ENCODE peak calls at places on chromosomes 4 and X, in seven cellular contexts. One of them, this sample, is unnamed.

GRCh38 chrX:40581333-40581910 is 652 bp downstream of the ATP6AP2 start:
- DNase-seq in GM19239: no peak
- DNase-seq in fibroblast of the aortic adventitia: peak; percentile 15
- DNase-seq in neuronal stem cell: no peak
- DNase-seq in pons: no peak
- DNase-seq in COR-L47: no peak
- DNase-seq in HFF-Myc: no peak
- DNase-seq in this sample: no peak

GRCh38 chrX:130083656-130084382 is 26.5 kb downstream of the ELF4 start:
- DNase-seq in GM19239: no peak
- DNase-seq in fibroblast of the aortic adventitia: no peak
- DNase-seq in neuronal stem cell: no peak
- DNase-seq in pons: no peak
- DNase-seq in COR-L47: no peak
- DNase-seq in HFF-Myc: no peak
- DNase-seq in this sample: no peak

GRCh38 chrX:154714925-154715324 is 36.0 kb downstream of the GAB3 start:
- DNase-seq in GM19239: no peak
- DNase-seq in fibroblast of the aortic adventitia: peak; percentile 69
- DNase-seq in neuronal stem cell: peak; percentile 35
- DNase-seq in pons: peak; percentile 58
- DNase-seq in COR-L47: peak; percentile 1
- DNase-seq in HFF-Myc: no peak
- DNase-seq in this sample: no peak

GRCh38 chr4:67084801-67085200 is 460.5 kb downstream of the CENPC start:
- DNase-seq in GM19239: no peak
- DNase-seq in fibroblast of the aortic adventitia: no peak
- DNase-seq in neuronal stem cell: no peak
- DNase-seq in pons: peak; percentile 89
- DNase-seq in COR-L47: no peak
- DNase-seq in HFF-Myc: no peak
- DNase-seq in this sample: no peak

GRCh38 chr4:92265066-92265465 is 38.7 kb upstream of the GRID2 start:
- DNase-seq in GM19239: no peak
- DNase-seq in fibroblast of the aortic adventitia: peak; percentile 14
- DNase-seq in neuronal stem cell: no peak
- DNase-seq in pons: no peak
- DNase-seq in COR-L47: peak; percentile 7
- DNase-seq in HFF-Myc: no peak
- DNase-seq in this sample: no peak

GRCh38 chr4:40672528-40673522 is 43.2 kb upstream of the RBM47 start:
- DNase-seq in GM19239: peak; percentile 28
- DNase-seq in fibroblast of the aortic adventitia: peak; percentile 93
- DNase-seq in neuronal stem cell: peak; percentile 79
- DNase-seq in pons: peak; percentile 34
- DNase-seq in COR-L47: no peak
- DNase-seq in HFF-Myc: peak; percentile 73
- DNase-seq in this sample: no peak

GRCh38 chrX:115367956-115368355 is 78.4 kb downstream of the LUZP4 start:
- DNase-seq in GM19239: no peak
- DNase-seq in fibroblast of the aortic adventitia: no peak
- DNase-seq in neuronal stem cell: no peak
- DNase-seq in pons: peak; percentile 67
- DNase-seq in COR-L47: no peak
- DNase-seq in HFF-Myc: no peak
- DNase-seq in this sample: no peak

GRCh38 chrX:50111762-50112161 is 89.0 kb downstream of the AKAP4 start:
- DNase-seq in GM19239: no peak
- DNase-seq in fibroblast of the aortic adventitia: no peak
- DNase-seq in neuronal stem cell: no peak
- DNase-seq in pons: no peak
- DNase-seq in COR-L47: no peak
- DNase-seq in HFF-Myc: no peak
- DNase-seq in this sample: no peak

GRCh38 chrX:68842781-68843581 is 14.2 kb downstream of the EFNB1 start:
- DNase-seq in GM19239: no peak
- DNase-seq in fibroblast of the aortic adventitia: no peak
- DNase-seq in neuronal stem cell: no peak
- DNase-seq in pons: no peak
- DNase-seq in COR-L47: no peak
- DNase-seq in HFF-Myc: no peak
- DNase-seq in this sample: no peak

GRCh38 chr4:186554485-186554884 is 882 bp downstream of the MTNR1A start:
- DNase-seq in GM19239: no peak
- DNase-seq in fibroblast of the aortic adventitia: no peak
- DNase-seq in neuronal stem cell: no peak
- DNase-seq in pons: no peak
- DNase-seq in COR-L47: no peak
- DNase-seq in HFF-Myc: no peak
- DNase-seq in this sample: no peak

GRCh38 chr4:77026322-77026704 is 49.5 kb downstream of the CCNI start:
- DNase-seq in GM19239: no peak
- DNase-seq in fibroblast of the aortic adventitia: no peak
- DNase-seq in neuronal stem cell: no peak
- DNase-seq in pons: no peak
- DNase-seq in COR-L47: no peak
- DNase-seq in HFF-Myc: no peak
- DNase-seq in this sample: no peak

GRCh38 chr4:97720869-97721432 is 422.3 kb downstream of the STPG2 start:
- DNase-seq in GM19239: no peak
- DNase-seq in fibroblast of the aortic adventitia: peak; percentile 30
- DNase-seq in neuronal stem cell: no peak
- DNase-seq in pons: peak; percentile 71
- DNase-seq in COR-L47: peak; percentile 63
- DNase-seq in HFF-Myc: no peak
- DNase-seq in this sample: no peak

GRCh38 chrX:86806786-86807185 is 658.5 kb downstream of the DACH2 start:
- DNase-seq in GM19239: no peak
- DNase-seq in fibroblast of the aortic adventitia: no peak
- DNase-seq in neuronal stem cell: no peak
- DNase-seq in pons: peak; percentile 0
- DNase-seq in COR-L47: no peak
- DNase-seq in HFF-Myc: no peak
- DNase-seq in this sample: no peak

GRCh38 chrX:132622130-132622529 is 133.3 kb upstream of the MBNL3 start:
- DNase-seq in GM19239: no peak
- DNase-seq in fibroblast of the aortic adventitia: peak; percentile 57
- DNase-seq in neuronal stem cell: no peak
- DNase-seq in pons: no peak
- DNase-seq in COR-L47: no peak
- DNase-seq in HFF-Myc: no peak
- DNase-seq in this sample: no peak

GRCh38 chrX:73069365-73070035 is 9.8 kb downstream of the PABPC1L2A start:
- DNase-seq in GM19239: no peak
- DNase-seq in fibroblast of the aortic adventitia: no peak
- DNase-seq in neuronal stem cell: no peak
- DNase-seq in pons: no peak
- DNase-seq in COR-L47: no peak
- DNase-seq in HFF-Myc: no peak
- DNase-seq in this sample: no peak

GRCh38 chr4:7344650-7345049 is 90.1 kb downstream of the PSAPL1 start:
- DNase-seq in GM19239: no peak
- DNase-seq in fibroblast of the aortic adventitia: no peak
- DNase-seq in neuronal stem cell: no peak
- DNase-seq in pons: no peak
- DNase-seq in COR-L47: no peak
- DNase-seq in HFF-Myc: no peak
- DNase-seq in this sample: no peak

GRCh38 chr4:7154351-7154981 is 37.9 kb upstream of the SORCS2 start:
- DNase-seq in GM19239: no peak
- DNase-seq in fibroblast of the aortic adventitia: no peak
- DNase-seq in neuronal stem cell: no peak
- DNase-seq in pons: no peak
- DNase-seq in COR-L47: no peak
- DNase-seq in HFF-Myc: no peak
- DNase-seq in this sample: no peak

GRCh38 chr4:169811476-169811875 is 53.7 kb upstream of the HPF1 start:
- DNase-seq in GM19239: no peak
- DNase-seq in fibroblast of the aortic adventitia: no peak
- DNase-seq in neuronal stem cell: no peak
- DNase-seq in pons: no peak
- DNase-seq in COR-L47: no peak
- DNase-seq in HFF-Myc: no peak
- DNase-seq in this sample: no peak

GRCh38 chr4:152100378-152101201 is 339.8 kb upstream of the GATB start:
- DNase-seq in GM19239: peak; percentile 34
- DNase-seq in fibroblast of the aortic adventitia: no peak
- DNase-seq in neuronal stem cell: no peak
- DNase-seq in pons: peak; percentile 84
- DNase-seq in COR-L47: no peak
- DNase-seq in HFF-Myc: no peak
- DNase-seq in this sample: no peak

GRCh38 chr4:165199722-165200121 is 7.6 kb upstream of the KLHL2 start:
- DNase-seq in GM19239: no peak
- DNase-seq in fibroblast of the aortic adventitia: peak; percentile 70
- DNase-seq in neuronal stem cell: no peak
- DNase-seq in pons: no peak
- DNase-seq in COR-L47: no peak
- DNase-seq in HFF-Myc: no peak
- DNase-seq in this sample: no peak

GRCh38 chrX:110204986-110205385 is 112.9 kb downstream of the AMMECR1 start:
- DNase-seq in GM19239: no peak
- DNase-seq in fibroblast of the aortic adventitia: peak; percentile 59
- DNase-seq in neuronal stem cell: no peak
- DNase-seq in pons: no peak
- DNase-seq in COR-L47: no peak
- DNase-seq in HFF-Myc: no peak
- DNase-seq in this sample: no peak

GRCh38 chr4:156633846-156634245 is 337.8 kb downstream of the PDGFC start:
- DNase-seq in GM19239: no peak
- DNase-seq in fibroblast of the aortic adventitia: no peak
- DNase-seq in neuronal stem cell: no peak
- DNase-seq in pons: no peak
- DNase-seq in COR-L47: no peak
- DNase-seq in HFF-Myc: no peak
- DNase-seq in this sample: no peak

GRCh38 chrX:37470711-37471110 is 100.8 kb upstream of the LANCL3 start:
- DNase-seq in GM19239: no peak
- DNase-seq in fibroblast of the aortic adventitia: no peak
- DNase-seq in neuronal stem cell: no peak
- DNase-seq in pons: no peak
- DNase-seq in COR-L47: no peak
- DNase-seq in HFF-Myc: no peak
- DNase-seq in this sample: no peak

GRCh38 chr4:73309211-73309610 is 50.6 kb upstream of the ANKRD17 start:
- DNase-seq in GM19239: no peak
- DNase-seq in fibroblast of the aortic adventitia: peak; percentile 54
- DNase-seq in neuronal stem cell: no peak
- DNase-seq in pons: no peak
- DNase-seq in COR-L47: no peak
- DNase-seq in HFF-Myc: no peak
- DNase-seq in this sample: no peak

GRCh38 chrX:49001521-49002090 is 458 bp downstream of the GRIPAP1 start:
- DNase-seq in GM19239: peak; percentile 17
- DNase-seq in fibroblast of the aortic adventitia: peak; percentile 38
- DNase-seq in neuronal stem cell: peak; percentile 18
- DNase-seq in pons: peak; percentile 7
- DNase-seq in COR-L47: no peak
- DNase-seq in HFF-Myc: no peak
- DNase-seq in this sample: no peak

GRCh38 chr4:173333658-173334084 is 487 bp downstream of the HMGB2 start:
- DNase-seq in GM19239: no peak
- DNase-seq in fibroblast of the aortic adventitia: no peak
- DNase-seq in neuronal stem cell: peak; percentile 41
- DNase-seq in pons: peak; percentile 30
- DNase-seq in COR-L47: peak; percentile 57
- DNase-seq in HFF-Myc: no peak
- DNase-seq in this sample: peak; percentile 80

GRCh38 chrX:67114635-67115034 is 429.2 kb upstream of the AR start:
- DNase-seq in GM19239: no peak
- DNase-seq in fibroblast of the aortic adventitia: no peak
- DNase-seq in neuronal stem cell: no peak
- DNase-seq in pons: no peak
- DNase-seq in COR-L47: no peak
- DNase-seq in HFF-Myc: no peak
- DNase-seq in this sample: no peak

GRCh38 chrX:39984191-39984956 is 113.4 kb downstream of the BCOR start:
- DNase-seq in GM19239: no peak
- DNase-seq in fibroblast of the aortic adventitia: peak; percentile 72
- DNase-seq in neuronal stem cell: no peak
- DNase-seq in pons: peak; percentile 6
- DNase-seq in COR-L47: no peak
- DNase-seq in HFF-Myc: no peak
- DNase-seq in this sample: no peak

GRCh38 chrX:148588649-148589310 is 88.4 kb downstream of the AFF2 start:
- DNase-seq in GM19239: no peak
- DNase-seq in fibroblast of the aortic adventitia: peak; percentile 11
- DNase-seq in neuronal stem cell: no peak
- DNase-seq in pons: no peak
- DNase-seq in COR-L47: no peak
- DNase-seq in HFF-Myc: no peak
- DNase-seq in this sample: no peak

GRCh38 chr4:126338572-126338971 is 1023.8 kb downstream of the FAT4 start:
- DNase-seq in GM19239: no peak
- DNase-seq in fibroblast of the aortic adventitia: no peak
- DNase-seq in neuronal stem cell: no peak
- DNase-seq in pons: no peak
- DNase-seq in COR-L47: no peak
- DNase-seq in HFF-Myc: no peak
- DNase-seq in this sample: no peak

GRCh38 chrX:72683631-72684030 is 30.5 kb downstream of the PHKA1 start:
- DNase-seq in GM19239: no peak
- DNase-seq in fibroblast of the aortic adventitia: no peak
- DNase-seq in neuronal stem cell: no peak
- DNase-seq in pons: no peak
- DNase-seq in COR-L47: no peak
- DNase-seq in HFF-Myc: no peak
- DNase-seq in this sample: no peak

GRCh38 chr4:86838141-86838540 is 11.0 kb downstream of the SLC10A6 start:
- DNase-seq in GM19239: no peak
- DNase-seq in fibroblast of the aortic adventitia: no peak
- DNase-seq in neuronal stem cell: no peak
- DNase-seq in pons: no peak
- DNase-seq in COR-L47: no peak
- DNase-seq in HFF-Myc: no peak
- DNase-seq in this sample: no peak

GRCh38 chr4:155638195-155638960 is 28.3 kb upstream of the GUCY1A1 start:
- DNase-seq in GM19239: no peak
- DNase-seq in fibroblast of the aortic adventitia: no peak
- DNase-seq in neuronal stem cell: no peak
- DNase-seq in pons: no peak
- DNase-seq in COR-L47: no peak
- DNase-seq in HFF-Myc: no peak
- DNase-seq in this sample: no peak

GRCh38 chr4:71229477-71230257 is 109.2 kb upstream of the SLC4A4 start:
- DNase-seq in GM19239: peak; percentile 9
- DNase-seq in fibroblast of the aortic adventitia: peak; percentile 73
- DNase-seq in neuronal stem cell: peak; percentile 30
- DNase-seq in pons: peak; percentile 81
- DNase-seq in COR-L47: peak; percentile 34
- DNase-seq in HFF-Myc: no peak
- DNase-seq in this sample: no peak

GRCh38 chr4:8860096-8860891 is 11.3 kb downstream of the HMX1 start:
- DNase-seq in GM19239: no peak
- DNase-seq in fibroblast of the aortic adventitia: no peak
- DNase-seq in neuronal stem cell: no peak
- DNase-seq in pons: no peak
- DNase-seq in COR-L47: no peak
- DNase-seq in HFF-Myc: no peak
- DNase-seq in this sample: no peak

GRCh38 chrX:22037225-22037624 is 5.1 kb downstream of the PHEX start:
- DNase-seq in GM19239: no peak
- DNase-seq in fibroblast of the aortic adventitia: no peak
- DNase-seq in neuronal stem cell: no peak
- DNase-seq in pons: no peak
- DNase-seq in COR-L47: no peak
- DNase-seq in HFF-Myc: no peak
- DNase-seq in this sample: no peak

GRCh38 chr4:128916832-128917231 is 107.3 kb downstream of the JADE1 start:
- DNase-seq in GM19239: peak; percentile 4
- DNase-seq in fibroblast of the aortic adventitia: no peak
- DNase-seq in neuronal stem cell: no peak
- DNase-seq in pons: peak; percentile 78
- DNase-seq in COR-L47: no peak
- DNase-seq in HFF-Myc: no peak
- DNase-seq in this sample: peak; percentile 23

This sample was measured in heart left ventricle.